ENCODE peak calls at places on chromosomes 5 and 9, in seven cellular contexts. C, F, W, G, K, N and E are unnamed samples.
A peak's percentile ranks its signal among the peaks of the same experiment; 100 is the strongest.

GRCh38 chr9:107696302-107696701 is 206.7 kb upstream of the KLF4 start:
- DNase-seq in G (no peak), K (no peak), W (no peak), F (no peak), N (no peak), C (no peak), E (no peak)

GRCh38 chr5:13640270-13640669 is 304.2 kb downstream of the DNAH5 start:
- DNase-seq in W (peak; percentile 50), G (no peak), K (no peak), C (no peak), F (no peak), N (peak; percentile 7), E (no peak)

GRCh38 chr5:135393691-135394090 is 5.3 kb downstream of the MACROH2A1 start:
- DNase-seq in F (no peak), N (no peak), K (no peak), C (no peak), G (no peak), W (no peak), E (no peak)

GRCh38 chr5:178203670-178204204 is 596 bp upstream of the HNRNPAB start:
- DNase-seq in W (no peak), C (no peak), N (no peak), G (no peak), K (no peak), F (no peak), E (peak; percentile 63)

GRCh38 chr9:127085186-127085585 is 37.2 kb downstream of the ANGPTL2 start:
- DNase-seq in G (no peak), N (no peak), F (no peak), W (no peak), C (no peak), K (no peak), E (no peak)

GRCh38 chr9:26809795-26810194 is 82.8 kb downstream of the CAAP1 start:
- DNase-seq in W (no peak), G (no peak), N (no peak), C (no peak), F (no peak), K (peak; percentile 50), E (no peak)

GRCh38 chr5:170307575-170308465 is 10.2 kb upstream of the LCP2 start:
- DNase-seq in G (no peak), F (peak; percentile 43), W (peak; percentile 10), K (peak; percentile 87), C (no peak), N (peak; percentile 36), E (peak; percentile 45)

GRCh38 chr5:72855821-72856220 is 39.4 kb downstream of the TNPO1 start:
- DNase-seq in C (no peak), N (no peak), W (no peak), G (no peak), F (no peak), K (no peak), E (no peak)

GRCh38 chr9:120876842-120877240 is at the start of gene PHF19:
- DNase-seq in N (peak; percentile 78), G (no peak), K (peak; percentile 37), C (peak; percentile 27), F (no peak), W (no peak), E (peak; percentile 57)

GRCh38 chr5:172939561-172939960 is 19.7 kb upstream of the RPL26L1 start:
- DNase-seq in W (no peak), G (peak; percentile 42), C (no peak), N (no peak), K (no peak), F (no peak), E (no peak)

GRCh38 chr5:18745591-18745987 is 1111.3 kb downstream of the TAF11L14 start:
- DNase-seq in G (no peak), W (no peak), N (peak; percentile 1), K (no peak), C (no peak), F (no peak), E (no peak)

GRCh38 chr9:70411141-70411929 is 3.1 kb downstream of the KLF9 start:
- DNase-seq in G (peak; percentile 27), C (no peak), W (no peak), N (no peak), K (peak; percentile 85), F (peak; percentile 61), E (no peak)

GRCh38 chr5:127040779-127041520 is 10.6 kb upstream of the MARCHF3 start:
- DNase-seq in C (no peak), K (peak; percentile 47), G (no peak), N (no peak), W (no peak), F (peak; percentile 13), E (no peak)

GRCh38 chr9:72292184-72292787 is 72.7 kb downstream of the ZFAND5 start:
- DNase-seq in F (no peak), N (peak; percentile 68), K (peak; percentile 71), G (no peak), C (no peak), W (no peak), E (peak; percentile 43)

GRCh38 chr5:173848986-173849596 is 39.1 kb upstream of the CPEB4 start:
- DNase-seq in F (no peak), K (no peak), W (no peak), G (no peak), C (no peak), N (no peak), E (no peak)

GRCh38 chr9:38126730-38127129 is 57.7 kb upstream of the SHB start:
- DNase-seq in W (no peak), F (no peak), C (no peak), G (no peak), K (no peak), N (no peak), E (no peak)

GRCh38 chr5:167030500-167031120 is 1260.8 kb upstream of the WWC1 start:
- DNase-seq in F (no peak), N (peak; percentile 2), C (peak; percentile 60), K (peak; percentile 27), W (peak; percentile 38), G (peak; percentile 47), E (peak; percentile 6)

GRCh38 chr5:54401515-54401914 is 54.0 kb upstream of the HSPB3 start:
- DNase-seq in F (no peak), K (no peak), C (no peak), G (no peak), N (no peak), W (no peak), E (peak; percentile 43)

GRCh38 chr5:36839479-36839878 is 37.1 kb upstream of the NIPBL start:
- DNase-seq in G (no peak), N (no peak), W (no peak), F (no peak), C (no peak), K (no peak), E (no peak)

GRCh38 chr5:71588533-71588885 is 1.4 kb downstream of the MCCC2 start:
- DNase-seq in G (no peak), W (no peak), N (no peak), C (no peak), K (no peak), F (no peak), E (no peak)

GRCh38 chr5:135481387-135481786 is 29.2 kb upstream of the TIFAB start:
- DNase-seq in F (no peak), G (no peak), C (no peak), N (no peak), K (no peak), W (no peak), E (no peak)

GRCh38 chr9:17802249-17802857 is 223.5 kb downstream of the SH3GL2 start:
- DNase-seq in W (no peak), F (no peak), N (peak; percentile 10), K (peak; percentile 26), G (no peak), C (peak; percentile 12), E (peak; percentile 10)

GRCh38 chr9:130934702-130935659 is 4.1 kb downstream of the FIBCD1 start:
- DNase-seq in F (no peak), K (peak; percentile 31), W (no peak), G (no peak), N (no peak), C (no peak), E (no peak)

GRCh38 chr9:21455320-21455719 is 15.1 kb downstream of the IFNA1 start:
- DNase-seq in K (peak; percentile 56), N (peak; percentile 12), G (no peak), C (peak; percentile 33), F (peak; percentile 10), W (peak; percentile 40), E (peak; percentile 41)

DNA sequence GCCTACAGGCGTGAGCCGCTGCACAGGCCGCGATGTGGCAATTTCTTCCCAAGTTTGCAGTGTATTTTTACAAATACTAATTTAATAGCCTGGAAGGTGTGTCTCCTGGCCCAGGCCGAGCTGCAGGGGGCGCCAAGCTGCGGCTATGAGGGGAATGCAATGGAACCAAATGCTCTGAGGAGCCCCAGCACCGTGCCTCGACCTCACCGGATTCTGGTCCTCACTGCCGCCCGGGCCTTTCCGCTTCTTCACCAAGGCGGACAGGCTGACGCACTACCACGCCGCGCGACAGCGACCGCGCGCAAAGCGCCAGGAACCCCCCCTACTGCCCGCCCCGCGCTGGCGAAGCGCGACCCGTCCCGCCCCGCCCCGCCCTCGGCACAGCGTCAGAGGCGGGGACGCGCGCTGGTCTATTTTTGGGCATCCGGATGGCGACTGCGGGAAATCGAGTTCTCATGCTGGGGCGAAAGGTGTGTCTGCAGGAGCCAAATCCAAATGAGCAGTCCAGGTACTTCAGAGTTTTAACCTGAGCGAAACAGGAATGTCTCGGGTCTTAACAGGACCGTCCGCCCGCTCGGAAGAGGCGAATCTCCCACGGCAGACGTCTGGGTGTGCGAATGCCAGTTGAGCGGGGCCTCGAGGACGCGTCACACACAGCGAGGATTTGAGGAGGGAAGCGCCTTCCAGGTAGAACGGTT is 31.7 kb upstream of the PRXL2C start:
- DNase-seq in K (peak; percentile 77), W (no peak), C (peak; percentile 80), N (peak; percentile 51), F (peak; percentile 68), G (peak; percentile 57), E (peak; percentile 48)
- TF ChIP-seq CTCF in K (peak; percentile 63), W (no peak), C (peak; percentile 50), N (peak; percentile 50), F (peak; percentile 29), G (peak; percentile 28), E (no peak)

GRCh38 chr5:168339151-168340140 is 48.0 kb downstream of the WWC1 start:
- DNase-seq in G (no peak), C (no peak), N (no peak), W (no peak), F (no peak), K (no peak), E (no peak)
- TF ChIP-seq CTCF in G (no peak), C (no peak), N (no peak), W (peak; percentile 6), F (no peak), K (no peak), E (no peak)

DNA sequence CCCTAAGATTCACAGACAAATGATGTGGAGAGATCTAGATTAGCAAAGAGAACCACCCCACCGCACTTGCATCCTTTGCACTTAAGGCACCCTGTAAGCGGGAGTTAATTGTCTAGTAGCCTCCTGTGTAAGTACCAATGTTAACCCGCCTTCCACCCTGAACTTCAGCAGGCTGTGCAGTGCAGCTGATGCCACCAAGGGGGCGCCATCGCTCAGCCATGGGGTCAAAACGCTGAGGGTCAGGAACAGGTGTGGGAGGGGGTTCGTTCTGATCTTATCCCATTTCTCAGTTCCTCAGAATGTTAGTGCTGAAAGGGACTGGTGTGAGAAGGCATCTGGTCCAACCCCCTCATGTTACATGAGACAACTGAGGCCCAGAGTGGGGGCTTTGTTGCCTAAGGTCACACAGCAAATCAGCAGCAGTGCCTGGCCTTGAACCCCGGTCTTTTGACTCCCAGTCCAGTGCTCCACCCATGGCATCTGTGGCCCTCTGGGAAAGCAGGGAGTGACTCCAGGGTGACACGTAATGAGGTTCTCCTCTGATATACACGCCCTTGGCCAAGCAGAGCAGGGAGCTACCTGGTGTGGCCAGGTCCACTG is 57.3 kb downstream of the CYFIP2 start:
- DNase-seq in K (no peak), W (no peak), F (no peak), C (peak; percentile 27), G (no peak), N (no peak), E (no peak)
- TF ChIP-seq CTCF in K (peak; percentile 21), W (peak; percentile 10), F (no peak), C (peak; percentile 51), G (no peak), N (no peak), E (peak; percentile 20)

GRCh38 chr5:40716000-40716399 is 36.3 kb downstream of the PTGER4 start:
- DNase-seq in F (no peak), G (no peak), C (no peak), N (no peak), K (peak; percentile 10), W (no peak), E (no peak)
- TF ChIP-seq CTCF in F (no peak), G (no peak), C (no peak), N (peak; percentile 33), K (no peak), W (no peak), E (peak; percentile 3)